ENCODE peak calls at places on chromosomes 11 and 22, in five cellular contexts. B is stimulated activated CD4-positive, alpha-beta T cell treated with anti-CD3 and anti-CD28 coated beads, Interleukin-12 subunit alpha, Interleukin-12 subunit beta, amount 100 ng/mL, for 24 hours; T is RCC 7860; S is RKO; K is A172. H is an unnamed sample.

GRCh38 chr11:5380740-5381342 is 2.8 kb upstream of the OR51M1 start:
- DNase-seq in B (peak; percentile 17), T (peak; percentile 22), S (peak; percentile 69), K (peak; percentile 83), H (no peak)

GRCh38 chr22:25849514-25849913 is 107.5 kb downstream of the MYO18B start:
- DNase-seq in B (no peak), T (no peak), S (no peak), K (no peak), H (no peak)

GRCh38 chr11:107928046-107928766 is at the start of gene RAB39A:
- DNase-seq in B (peak; percentile 67), T (peak; percentile 44), S (no peak), K (peak; percentile 85), H (peak; percentile 81)

GRCh38 chr22:35648066-35649025 is at the start of gene APOL6:
- DNase-seq in B (peak; percentile 36), T (peak; percentile 61), S (peak; percentile 50), K (peak; percentile 45), H (peak; percentile 58)

GRCh38 chr11:256952-257737 is 20.4 kb downstream of the PSMD13 start:
- DNase-seq in B (no peak), T (no peak), S (no peak), K (no peak), H (no peak)

GRCh38 chr22:42425337-42425988 is 6.7 kb downstream of the NFAM1 start:
- DNase-seq in B (no peak), T (no peak), S (no peak), K (no peak), H (no peak)

GRCh38 chr11:111417766-111418435 is 38.8 kb upstream of the POU2AF1 start:
- DNase-seq in B (no peak), T (no peak), S (no peak), K (no peak), H (peak; percentile 84)

GRCh38 chr22:48974443-48975251 is 853.0 kb downstream of the BRD1 start:
- DNase-seq in B (no peak), T (no peak), S (no peak), K (no peak), H (no peak)

GRCh38 chr22:30483169-30483568 is 11.4 kb upstream of the SEC14L3 start:
- DNase-seq in B (no peak), T (no peak), S (no peak), K (no peak), H (no peak)

GRCh38 chr11:95339554-95339953 is 108.6 kb upstream of the SESN3 start:
- DNase-seq in B (no peak), T (no peak), S (no peak), K (no peak), H (no peak)

GRCh38 chr11:35539781-35540281 is 14.4 kb upstream of the PAMR1 start:
- DNase-seq in B (no peak), T (no peak), S (no peak), K (no peak), H (peak; percentile 69)

GRCh38 chr11:469684-470667 is 19.9 kb downstream of the PTDSS2 start:
- DNase-seq in B (no peak), T (no peak), S (no peak), K (peak; percentile 73), H (peak; percentile 52)

GRCh38 chr22:45318558-45319318 is 9.0 kb downstream of the FAM118A start:
- DNase-seq in B (no peak), T (no peak), S (no peak), K (peak; percentile 32), H (no peak)

GRCh38 chr11:103368151-103368550 is 258.9 kb downstream of the DYNC2H1 start:
- DNase-seq in B (no peak), T (no peak), S (no peak), K (no peak), H (no peak)